ENCODE peak calls at places on chromosomes 3 and 15, in six cellular contexts. One of them, this sample, is unnamed.
A peak's percentile ranks its signal among the peaks of the same experiment; 100 is the strongest.

GRCh38 chr3:39021029-39021428 is 30.7 kb downstream of the SCN11A start:
- DNase-seq in GM23338: no peak
- DNase-seq in MM.1S: no peak
- DNase-seq in PC-3: no peak
- DNase-seq in hepatocyte: no peak
- DNase-seq in SK-N-SH: no peak
- DNase-seq in this sample: no peak

GRCh38 chr3:23611737-23612295 is 193.9 kb upstream of the UBE2E1 start:
- DNase-seq in GM23338: peak; percentile 17
- DNase-seq in MM.1S: no peak
- DNase-seq in PC-3: no peak
- DNase-seq in hepatocyte: peak; percentile 40
- DNase-seq in SK-N-SH: no peak
- DNase-seq in this sample: peak; percentile 64

GRCh38 chr3:60080648-60081047 is 1030.8 kb upstream of the CFAP20DC start:
- DNase-seq in GM23338: no peak
- DNase-seq in MM.1S: no peak
- DNase-seq in PC-3: no peak
- DNase-seq in hepatocyte: no peak
- DNase-seq in SK-N-SH: no peak
- DNase-seq in this sample: peak; percentile 40

GRCh38 chr3:146115619-146116018 is 45.4 kb downstream of the PLOD2 start:
- DNase-seq in GM23338: no peak
- DNase-seq in MM.1S: no peak
- DNase-seq in PC-3: peak; percentile 48
- DNase-seq in hepatocyte: no peak
- DNase-seq in SK-N-SH: no peak
- DNase-seq in this sample: no peak

GRCh38 chr3:113263020-113263419 is 51.7 kb downstream of the BOC start:
- DNase-seq in GM23338: no peak
- DNase-seq in MM.1S: no peak
- DNase-seq in PC-3: no peak
- DNase-seq in hepatocyte: no peak
- DNase-seq in SK-N-SH: no peak
- DNase-seq in this sample: no peak

GRCh38 chr15:32652178-32652577 is 10.7 kb downstream of the SCG5 start:
- DNase-seq in GM23338: no peak
- DNase-seq in MM.1S: no peak
- DNase-seq in PC-3: peak; percentile 64
- DNase-seq in hepatocyte: no peak
- DNase-seq in SK-N-SH: no peak
- DNase-seq in this sample: no peak

GRCh38 chr3:120182613-120183524 is 88.6 kb upstream of the GSK3B start:
- DNase-seq in GM23338: peak; percentile 30
- DNase-seq in MM.1S: no peak
- DNase-seq in PC-3: peak; percentile 67
- DNase-seq in hepatocyte: no peak
- DNase-seq in SK-N-SH: no peak
- DNase-seq in this sample: peak; percentile 18

GRCh38 chr3:67292356-67293225 is 294.5 kb downstream of the KBTBD8 start:
- DNase-seq in GM23338: no peak
- DNase-seq in MM.1S: no peak
- DNase-seq in PC-3: peak; percentile 42
- DNase-seq in hepatocyte: no peak
- DNase-seq in SK-N-SH: no peak
- DNase-seq in this sample: no peak

GRCh38 chr3:107855710-107856109 is 235.1 kb downstream of the CD47 start:
- DNase-seq in GM23338: peak; percentile 34
- DNase-seq in MM.1S: no peak
- DNase-seq in PC-3: peak; percentile 64
- DNase-seq in hepatocyte: peak; percentile 33
- DNase-seq in SK-N-SH: no peak
- DNase-seq in this sample: peak; percentile 43

GRCh38 chr3:183878071-183878470 is 6.6 kb downstream of the PARL start:
- DNase-seq in GM23338: no peak
- DNase-seq in MM.1S: no peak
- DNase-seq in PC-3: no peak
- DNase-seq in hepatocyte: no peak
- DNase-seq in SK-N-SH: no peak
- DNase-seq in this sample: no peak

GRCh38 chr3:115347737-115348136 is 200.6 kb upstream of the ZBTB20 start:
- DNase-seq in GM23338: peak; percentile 51
- DNase-seq in MM.1S: no peak
- DNase-seq in PC-3: no peak
- DNase-seq in hepatocyte: no peak
- DNase-seq in SK-N-SH: no peak
- DNase-seq in this sample: no peak

GRCh38 chr15:62453979-62454378 is 288.9 kb upstream of the C2CD4B start:
- DNase-seq in GM23338: no peak
- DNase-seq in MM.1S: no peak
- DNase-seq in PC-3: peak; percentile 71
- DNase-seq in hepatocyte: no peak
- DNase-seq in SK-N-SH: no peak
- DNase-seq in this sample: no peak

GRCh38 chr15:69841046-69841828 is 256.5 kb downstream of the TLE3 start:
- DNase-seq in GM23338: no peak
- DNase-seq in MM.1S: no peak
- DNase-seq in PC-3: no peak
- DNase-seq in hepatocyte: no peak
- DNase-seq in SK-N-SH: peak; percentile 83
- DNase-seq in this sample: no peak

GRCh38 chr3:185149591-185149990 is 3.3 kb downstream of the C3orf70 start:
- DNase-seq in GM23338: no peak
- DNase-seq in MM.1S: no peak
- DNase-seq in PC-3: no peak
- DNase-seq in hepatocyte: no peak
- DNase-seq in SK-N-SH: no peak
- DNase-seq in this sample: no peak

GRCh38 chr3:143974877-143975238 is 3.2 kb downstream of the DIPK2A start:
- DNase-seq in GM23338: no peak
- DNase-seq in MM.1S: no peak
- DNase-seq in PC-3: peak; percentile 31
- DNase-seq in hepatocyte: no peak
- DNase-seq in SK-N-SH: no peak
- DNase-seq in this sample: no peak

GRCh38 chr3:186032321-186032720 is 76.6 kb downstream of the ETV5 start:
- DNase-seq in GM23338: no peak
- DNase-seq in MM.1S: no peak
- DNase-seq in PC-3: no peak
- DNase-seq in hepatocyte: no peak
- DNase-seq in SK-N-SH: no peak
- DNase-seq in this sample: no peak

GRCh38 chr3:111314146-111314873 is 227.7 kb upstream of the CD96 start:
- DNase-seq in GM23338: no peak
- DNase-seq in MM.1S: no peak
- DNase-seq in PC-3: no peak
- DNase-seq in hepatocyte: peak; percentile 26
- DNase-seq in SK-N-SH: no peak
- DNase-seq in this sample: no peak

GRCh38 chr3:17983106-17983505 is 240.7 kb upstream of the TBC1D5 start:
- DNase-seq in GM23338: no peak
- DNase-seq in MM.1S: no peak
- DNase-seq in PC-3: no peak
- DNase-seq in hepatocyte: no peak
- DNase-seq in SK-N-SH: no peak
- DNase-seq in this sample: no peak

GRCh38 chr3:168273917-168274316 is 178.2 kb upstream of the GOLIM4 start:
- DNase-seq in GM23338: no peak
- DNase-seq in MM.1S: peak; percentile 67
- DNase-seq in PC-3: no peak
- DNase-seq in hepatocyte: no peak
- DNase-seq in SK-N-SH: no peak
- DNase-seq in this sample: no peak

GRCh38 chr3:151009430-151009829 is 36.9 kb upstream of the CLRN1 start:
- DNase-seq in GM23338: no peak
- DNase-seq in MM.1S: no peak
- DNase-seq in PC-3: no peak
- DNase-seq in hepatocyte: no peak
- DNase-seq in SK-N-SH: no peak
- DNase-seq in this sample: no peak

GRCh38 chr15:89085289-89085906 is 2.9 kb upstream of the ABHD2 start:
- DNase-seq in GM23338: no peak
- DNase-seq in MM.1S: no peak
- DNase-seq in PC-3: no peak
- DNase-seq in hepatocyte: no peak
- DNase-seq in SK-N-SH: peak; percentile 46
- DNase-seq in this sample: no peak

GRCh38 chr3:61438253-61439115 is 122.9 kb upstream of the PTPRG start:
- DNase-seq in GM23338: no peak
- DNase-seq in MM.1S: no peak
- DNase-seq in PC-3: no peak
- DNase-seq in hepatocyte: peak; percentile 16
- DNase-seq in SK-N-SH: no peak
- DNase-seq in this sample: no peak

GRCh38 chr3:167885277-167885676 is 149.8 kb downstream of the SERPINI1 start:
- DNase-seq in GM23338: peak; percentile 67
- DNase-seq in MM.1S: no peak
- DNase-seq in PC-3: no peak
- DNase-seq in hepatocyte: no peak
- DNase-seq in SK-N-SH: no peak
- DNase-seq in this sample: no peak

GRCh38 chr3:186128158-186128557 is 19.3 kb upstream of the ETV5 start:
- DNase-seq in GM23338: peak; percentile 66
- DNase-seq in MM.1S: no peak
- DNase-seq in PC-3: no peak
- DNase-seq in hepatocyte: no peak
- DNase-seq in SK-N-SH: no peak
- DNase-seq in this sample: no peak

GRCh38 chr3:126031981-126032471 is 51.9 kb downstream of the SLC41A3 start:
- DNase-seq in GM23338: peak; percentile 12
- DNase-seq in MM.1S: no peak
- DNase-seq in PC-3: no peak
- DNase-seq in hepatocyte: no peak
- DNase-seq in SK-N-SH: no peak
- DNase-seq in this sample: no peak

DNA sequence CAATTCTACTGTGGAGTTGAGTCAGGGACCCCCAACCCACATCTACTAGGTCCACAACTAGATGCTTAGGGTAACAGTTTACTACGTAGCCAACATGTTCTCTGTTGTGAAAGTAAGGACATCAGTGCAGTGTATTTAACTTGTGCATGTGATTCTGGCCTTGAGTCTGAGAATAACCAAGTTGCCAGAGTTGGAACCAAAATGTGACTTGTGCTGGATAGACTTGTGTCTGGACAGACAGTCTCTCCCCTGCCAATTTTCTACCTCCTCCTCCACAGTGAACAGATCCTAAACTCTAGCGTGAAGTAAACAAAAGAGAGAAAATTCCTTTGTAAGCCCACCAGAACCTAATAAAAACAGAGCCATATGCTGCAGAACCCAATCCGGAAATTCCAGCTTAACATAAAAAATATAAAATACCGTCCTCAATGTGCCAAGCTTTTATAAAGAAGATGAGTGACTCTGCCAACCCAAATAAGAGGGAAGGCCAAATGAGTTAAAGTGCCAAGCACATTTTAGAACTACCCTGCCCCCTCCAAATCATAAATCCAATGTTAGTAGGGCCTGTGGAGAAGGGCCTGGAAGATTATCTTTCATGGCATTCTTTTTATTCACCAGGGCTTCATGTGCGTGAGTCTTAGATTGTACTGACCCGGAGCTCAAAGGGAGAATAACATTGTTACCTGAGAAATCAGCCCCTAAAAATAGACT is 344.6 kb upstream of the PROK2 start:
- DNase-seq in GM23338: no peak
- DNase-seq in MM.1S: no peak
- DNase-seq in PC-3: no peak
- DNase-seq in hepatocyte: no peak
- DNase-seq in SK-N-SH: no peak
- DNase-seq in this sample: no peak
- TF ChIP-seq EZH2phosphoT487 in GM23338: no peak
- TF ChIP-seq EZH2phosphoT487 in MM.1S: no peak
- TF ChIP-seq EZH2phosphoT487 in PC-3: no peak
- TF ChIP-seq EZH2phosphoT487 in hepatocyte: no peak
- TF ChIP-seq EZH2phosphoT487 in SK-N-SH: no peak
- TF ChIP-seq EZH2phosphoT487 in this sample: no peak

DNA sequence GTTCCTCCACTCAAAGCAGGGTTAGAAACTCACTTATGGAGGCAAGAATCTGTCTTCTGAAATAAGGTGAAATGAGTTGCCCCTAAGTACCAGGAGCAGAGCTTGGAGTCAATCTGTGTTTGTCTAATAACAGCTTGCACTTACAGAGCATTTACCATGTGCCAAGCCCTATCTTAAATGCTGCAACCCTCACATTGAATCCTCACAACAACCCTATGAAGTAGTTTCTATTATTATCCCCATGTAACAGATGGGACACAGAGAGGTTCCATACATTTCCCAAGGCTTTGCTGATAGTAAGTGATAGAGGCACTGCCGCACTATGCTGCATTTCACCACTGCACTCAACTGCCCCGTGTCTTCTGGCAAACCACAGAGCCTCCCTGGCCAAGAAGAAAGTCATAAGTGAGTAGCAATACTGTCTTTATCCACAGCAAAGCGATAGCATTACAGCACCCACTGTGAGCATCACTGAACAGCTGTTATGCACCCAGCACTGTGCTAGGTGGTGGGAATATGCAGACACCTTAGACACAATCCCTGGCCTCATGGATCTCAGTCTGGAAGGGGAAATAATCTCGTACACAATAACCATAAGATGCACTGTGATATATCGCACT is 141.5 kb downstream of the SSR3 start:
- DNase-seq in GM23338: no peak
- DNase-seq in MM.1S: no peak
- DNase-seq in PC-3: no peak
- DNase-seq in hepatocyte: no peak
- DNase-seq in SK-N-SH: no peak
- DNase-seq in this sample: no peak
- TF ChIP-seq EZH2phosphoT487 in GM23338: no peak
- TF ChIP-seq EZH2phosphoT487 in MM.1S: no peak
- TF ChIP-seq EZH2phosphoT487 in PC-3: no peak
- TF ChIP-seq EZH2phosphoT487 in hepatocyte: no peak
- TF ChIP-seq EZH2phosphoT487 in SK-N-SH: no peak
- TF ChIP-seq EZH2phosphoT487 in this sample: no peak

DNA sequence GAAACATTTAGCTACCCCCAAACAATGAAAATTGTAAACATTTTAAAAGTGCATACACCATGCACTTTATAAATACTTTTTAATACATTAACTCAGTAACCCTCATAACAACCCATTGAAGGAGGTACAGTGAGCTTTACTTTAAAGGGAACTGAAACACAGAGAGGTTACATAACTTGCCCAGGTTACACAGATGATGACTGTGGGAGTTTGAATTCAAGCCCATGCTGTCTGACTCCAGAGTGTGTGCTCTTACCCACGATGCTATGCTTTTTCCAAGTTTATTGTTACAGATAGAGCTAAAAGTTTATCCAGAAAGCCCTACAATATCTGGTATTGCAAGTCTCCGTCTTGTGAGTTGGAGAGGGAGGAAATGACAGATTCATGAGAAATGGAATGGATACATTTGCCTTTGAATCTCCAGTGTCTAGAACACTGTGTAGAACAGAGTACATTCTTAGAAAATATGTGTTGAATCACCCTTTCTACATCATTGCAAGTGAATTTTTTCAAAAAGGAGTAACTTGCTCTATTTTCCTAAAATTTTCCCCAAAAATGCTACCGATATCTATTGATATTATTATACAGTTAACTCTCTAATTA is 428.3 kb downstream of the NAALADL2 start:
- DNase-seq in GM23338: no peak
- DNase-seq in MM.1S: peak; percentile 23
- DNase-seq in PC-3: no peak
- DNase-seq in hepatocyte: no peak
- DNase-seq in SK-N-SH: no peak
- DNase-seq in this sample: no peak
- TF ChIP-seq EZH2phosphoT487 in GM23338: no peak
- TF ChIP-seq EZH2phosphoT487 in MM.1S: no peak
- TF ChIP-seq EZH2phosphoT487 in PC-3: no peak
- TF ChIP-seq EZH2phosphoT487 in hepatocyte: no peak
- TF ChIP-seq EZH2phosphoT487 in SK-N-SH: no peak
- TF ChIP-seq EZH2phosphoT487 in this sample: no peak

GRCh38 chr15:39051931-39052705 is 487.5 kb upstream of the RASGRP1 start:
- DNase-seq in GM23338: no peak
- DNase-seq in MM.1S: no peak
- DNase-seq in PC-3: no peak
- DNase-seq in hepatocyte: no peak
- DNase-seq in SK-N-SH: no peak
- DNase-seq in this sample: no peak
- TF ChIP-seq EZH2phosphoT487 in GM23338: no peak
- TF ChIP-seq EZH2phosphoT487 in MM.1S: no peak
- TF ChIP-seq EZH2phosphoT487 in PC-3: no peak
- TF ChIP-seq EZH2phosphoT487 in hepatocyte: no peak
- TF ChIP-seq EZH2phosphoT487 in SK-N-SH: no peak
- TF ChIP-seq EZH2phosphoT487 in this sample: no peak